ENCODE peak calls at places on chromosomes 11 and 22, in nine cellular contexts. L is Peyer's patch; R is CD8-positive, alpha-beta T cell; G is WERI-Rb-1; W is AG04450; A is psoas muscle; J is colonic mucosa; P is fibroblast of lung; B is right lobe of liver. F is an unnamed sample.

GRCh38 chr11:3195251-3196160 is 23.1 kb downstream of the MRGPRG start:
- DNase-seq in R (no peak), G (peak), L (no peak), J (no peak), W (no peak), A (peak), B (no peak), P (peak), F (no peak)

GRCh38 chr11:65660038-65660437 is 2.7 kb downstream of the RELA start:
- DNase-seq in B (no peak), R (no peak), L (no peak), W (no peak), P (no peak), G (no peak), J (no peak), A (no peak), F (no peak)

GRCh38 chr22:32177221-32177765 is 18.2 kb upstream of the C22orf42 start:
- DNase-seq in B (no peak), L (no peak), A (no peak), G (no peak), J (no peak), R (no peak), P (no peak), W (no peak), F (no peak)

GRCh38 chr11:76797341-76798201 is 14.4 kb downstream of the TSKU start:
- DNase-seq in G (no peak), L (no peak), B (peak), W (no peak), P (no peak), R (no peak), J (peak), A (no peak), F (no peak)

GRCh38 chr22:34278121-34278520 is 357.8 kb upstream of the LARGE1 start:
- DNase-seq in P (no peak), R (no peak), G (peak), B (no peak), L (no peak), W (no peak), A (no peak), J (no peak), F (no peak)

GRCh38 chr22:25841775-25842174 is 99.8 kb downstream of the MYO18B start:
- DNase-seq in W (no peak), J (no peak), B (no peak), A (no peak), R (no peak), G (no peak), P (no peak), L (no peak), F (no peak)

GRCh38 chr11:121024989-121025388 is 1.1 kb downstream of the TBCEL start:
- DNase-seq in G (no peak), A (no peak), J (no peak), W (no peak), L (no peak), P (peak), R (no peak), B (no peak), F (no peak)

GRCh38 chr11:70419307-70420007 is 21.1 kb downstream of the CTTN start:
- DNase-seq in L (no peak), G (no peak), W (no peak), P (no peak), J (no peak), R (no peak), B (no peak), A (no peak), F (no peak)

GRCh38 chr11:72735495-72736027 is 16.6 kb downstream of the ARAP1 start:
- DNase-seq in P (peak), R (no peak), G (no peak), J (no peak), W (no peak), B (no peak), L (no peak), A (peak), F (no peak)

GRCh38 chr11:36363361-36364272 is 67.5 kb downstream of the PRR5L start:
- DNase-seq in W (no peak), R (no peak), G (no peak), P (peak), J (no peak), A (no peak), B (no peak), L (no peak), F (no peak)

GRCh38 chr11:45285289-45285828 is 782 bp downstream of the SYT13 start:
- DNase-seq in R (no peak), L (no peak), G (no peak), P (no peak), A (no peak), W (no peak), J (no peak), B (no peak), F (no peak)

GRCh38 chr11:93744669-93745004 is 3.2 kb downstream of the C11orf54 start:
- DNase-seq in P (no peak), L (no peak), W (no peak), G (no peak), J (no peak), R (no peak), B (no peak), A (no peak), F (no peak)

GRCh38 chr11:122706689-122707088 is 51.2 kb downstream of the UBASH3B start:
- DNase-seq in L (no peak), R (no peak), J (no peak), W (no peak), G (no peak), B (no peak), A (no peak), P (peak), F (no peak)

GRCh38 chr11:134821422-134821821 is 409.4 kb upstream of the B3GAT1 start:
- DNase-seq in J (no peak), R (no peak), P (no peak), W (no peak), L (no peak), B (no peak), A (no peak), G (no peak), F (no peak)

GRCh38 chr11:65640483-65641207 is 2.7 kb downstream of the SIPA1 start:
- DNase-seq in B (no peak), L (peak), J (peak), W (no peak), A (no peak), R (peak), P (no peak), G (no peak), F (no peak)

GRCh38 chr22:48423481-48423901 is 1404.2 kb downstream of the BRD1 start:
- DNase-seq in L (no peak), P (peak), J (no peak), A (no peak), R (no peak), B (no peak), G (no peak), W (no peak), F (no peak)

GRCh38 chr11:128247235-128247594 is 340.1 kb downstream of the ETS1 start:
- DNase-seq in R (no peak), J (no peak), A (no peak), G (no peak), W (no peak), L (no peak), P (no peak), B (no peak), F (no peak)

GRCh38 chr22:30720263-30720837 is 25.7 kb downstream of the OSBP2 start:
- DNase-seq in W (no peak), J (no peak), G (no peak), L (no peak), B (no peak), P (no peak), A (no peak), R (no peak), F (peak)

GRCh38 chr11:31240340-31240904 is 129.1 kb downstream of the DCDC1 start:
- DNase-seq in L (no peak), R (peak), B (no peak), J (no peak), G (peak), W (peak), A (no peak), P (peak), F (peak)

GRCh38 chr22:35540600-35541253 is at the start of gene RASD2:
- DNase-seq in R (no peak), W (no peak), P (no peak), G (peak), B (no peak), J (peak), A (peak), L (no peak), F (peak)

GRCh38 chr11:63493127-63493526 is 2.2 kb upstream of the PLAAT5 start:
- DNase-seq in W (no peak), J (no peak), A (no peak), P (no peak), B (no peak), R (no peak), L (no peak), G (no peak), F (no peak)

GRCh38 chr22:48968201-48968959 is 859.3 kb downstream of the BRD1 start:
- DNase-seq in A (no peak), R (no peak), G (peak), L (peak), B (peak), P (no peak), J (peak), W (no peak), F (no peak)

GRCh38 chr11:834371-835316 is 1.9 kb downstream of the CD151 start:
- DNase-seq in G (no peak), L (no peak), A (peak), P (peak), J (peak), R (no peak), B (peak), W (no peak), F (peak)
- H3K4me3 ChIP-seq in G (no peak), L (peak), A (peak), P (peak), J (peak), R (no peak), B (peak), W (peak), F (no peak)

GRCh38 chr11:1484061-1484671 is 2.4 kb downstream of the MOB2 start:
- DNase-seq in W (no peak), A (peak), R (no peak), P (no peak), L (no peak), B (no peak), G (no peak), J (no peak), F (no peak)
- H3K27ac ChIP-seq in W (no peak), A (peak), R (no peak), P (no peak), L (no peak), B (no peak), G (no peak), J (no peak), F (no peak)

DNA sequence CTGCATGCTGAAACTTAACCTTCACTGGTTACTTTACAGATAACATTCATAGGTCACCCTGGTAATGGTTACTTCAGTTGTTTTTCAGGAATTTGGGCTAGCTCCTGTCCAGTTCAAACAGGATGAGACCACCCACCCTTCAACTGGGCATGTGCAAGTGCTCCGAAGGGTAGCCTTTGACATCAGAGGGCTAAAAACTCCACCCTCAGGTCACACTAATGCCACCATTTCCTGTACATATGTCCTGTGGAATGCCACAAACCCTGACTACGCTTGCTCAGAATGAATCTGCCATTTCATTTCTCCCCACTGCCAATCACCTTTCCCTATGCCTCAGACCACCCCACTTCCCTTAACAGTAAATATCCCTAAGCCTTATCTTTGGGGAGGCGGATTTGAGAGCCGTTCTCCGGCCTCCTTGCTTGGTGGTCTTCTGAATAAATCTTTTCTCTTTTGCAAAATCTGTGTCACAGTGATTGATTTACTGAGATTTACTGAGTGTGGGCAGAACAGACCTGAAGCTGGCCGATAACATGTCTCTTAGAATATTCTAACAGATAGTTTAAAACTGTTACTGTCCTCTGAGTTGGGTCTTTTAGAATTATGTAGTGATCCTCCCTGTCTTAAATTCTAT is 25.4 kb upstream of the FXYD2 start:
- DNase-seq in G (no peak), A (no peak), L (no peak), W (no peak), R (peak), J (no peak), P (no peak), B (peak), F (no peak)
- H3K4me3 ChIP-seq in G (no peak), A (no peak), L (no peak), W (no peak), R (no peak), J (no peak), P (no peak), B (no peak), F (no peak)

GRCh38 chr22:40507491-40507890 is 129.0 kb downstream of the MRTFA start:
- DNase-seq in L (no peak), P (no peak), J (no peak), W (no peak), G (no peak), B (no peak), R (no peak), A (no peak), F (no peak)

GRCh38 chr22:40506762-40507161 is 129.8 kb downstream of the MRTFA start:
- DNase-seq in A (no peak), P (no peak), W (no peak), G (no peak), L (no peak), B (no peak), R (no peak), J (no peak), F (no peak)

GRCh38 chr22:40510965-40511364 is 125.6 kb downstream of the MRTFA start:
- DNase-seq in R (no peak), P (no peak), W (no peak), G (no peak), A (no peak), B (no peak), L (no peak), J (no peak), F (no peak)

GRCh38 chr22:40511604-40512003 is 124.9 kb downstream of the MRTFA start:
- DNase-seq in L (no peak), R (no peak), W (no peak), J (no peak), P (no peak), A (peak), G (no peak), B (no peak), F (no peak)

DNA sequence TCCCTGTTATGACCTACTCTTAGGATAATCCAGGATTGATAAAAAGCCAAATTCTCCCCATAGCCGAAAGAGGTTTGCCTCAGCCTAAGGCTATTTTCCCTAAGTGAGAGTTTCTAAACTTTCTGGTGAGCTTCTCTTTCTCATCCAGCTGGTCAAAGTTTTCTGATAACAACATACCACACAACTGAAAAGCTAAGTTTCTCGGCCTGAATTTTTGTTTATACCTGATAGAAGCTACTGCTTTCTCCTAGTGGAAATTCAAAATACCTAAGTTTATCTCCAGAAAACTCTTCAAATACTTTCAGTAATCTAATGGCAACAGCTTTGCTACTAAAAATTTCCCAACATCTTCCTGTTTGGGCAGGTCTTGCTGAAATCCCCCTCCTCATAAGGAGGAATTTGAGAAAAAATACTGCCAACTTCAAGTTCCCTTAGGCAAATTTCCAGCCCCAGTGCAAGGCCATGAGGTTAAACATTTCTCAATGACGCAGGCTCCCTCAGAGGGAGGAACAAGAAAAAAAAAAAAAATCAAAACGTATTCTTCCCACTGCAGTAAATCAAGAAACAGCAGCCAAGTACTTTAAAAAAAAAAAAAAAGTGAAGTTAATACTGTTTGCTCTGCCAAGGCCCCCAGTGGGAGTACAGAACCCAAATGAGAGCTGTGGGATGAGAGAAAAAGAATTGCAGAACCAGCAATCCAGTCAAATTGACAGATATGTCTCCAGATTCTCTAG is 127.0 kb downstream of the MRTFA start:
- DNase-seq in L (no peak), A (peak), G (no peak), P (peak), W (peak), B (peak), J (peak), R (no peak), F (peak)
- H3K27ac ChIP-seq in L (peak), A (peak), G (no peak), P (peak), W (peak), B (peak), J (peak), R (no peak), F (peak)

GRCh38 chr11:74571062-74571399 is 21.4 kb upstream of the POLD3 start:
- DNase-seq in L (no peak), G (no peak), W (no peak), A (no peak), J (no peak), R (no peak), B (no peak), P (no peak), F (no peak)

GRCh38 chr11:74566386-74566960 is 25.9 kb upstream of the POLD3 start:
- DNase-seq in B (peak), G (no peak), W (no peak), J (no peak), L (no peak), P (no peak), A (no peak), R (no peak), F (no peak)

GRCh38 chr11:74568028-74568427 is 24.4 kb upstream of the POLD3 start:
- DNase-seq in P (no peak), A (no peak), R (no peak), G (no peak), L (no peak), B (peak), W (no peak), J (no peak), F (no peak)

GRCh38 chr11:74572349-74572748 is 20.0 kb upstream of the POLD3 start:
- DNase-seq in P (no peak), R (no peak), L (no peak), W (no peak), B (no peak), J (no peak), G (no peak), A (no peak), F (no peak)

DNA sequence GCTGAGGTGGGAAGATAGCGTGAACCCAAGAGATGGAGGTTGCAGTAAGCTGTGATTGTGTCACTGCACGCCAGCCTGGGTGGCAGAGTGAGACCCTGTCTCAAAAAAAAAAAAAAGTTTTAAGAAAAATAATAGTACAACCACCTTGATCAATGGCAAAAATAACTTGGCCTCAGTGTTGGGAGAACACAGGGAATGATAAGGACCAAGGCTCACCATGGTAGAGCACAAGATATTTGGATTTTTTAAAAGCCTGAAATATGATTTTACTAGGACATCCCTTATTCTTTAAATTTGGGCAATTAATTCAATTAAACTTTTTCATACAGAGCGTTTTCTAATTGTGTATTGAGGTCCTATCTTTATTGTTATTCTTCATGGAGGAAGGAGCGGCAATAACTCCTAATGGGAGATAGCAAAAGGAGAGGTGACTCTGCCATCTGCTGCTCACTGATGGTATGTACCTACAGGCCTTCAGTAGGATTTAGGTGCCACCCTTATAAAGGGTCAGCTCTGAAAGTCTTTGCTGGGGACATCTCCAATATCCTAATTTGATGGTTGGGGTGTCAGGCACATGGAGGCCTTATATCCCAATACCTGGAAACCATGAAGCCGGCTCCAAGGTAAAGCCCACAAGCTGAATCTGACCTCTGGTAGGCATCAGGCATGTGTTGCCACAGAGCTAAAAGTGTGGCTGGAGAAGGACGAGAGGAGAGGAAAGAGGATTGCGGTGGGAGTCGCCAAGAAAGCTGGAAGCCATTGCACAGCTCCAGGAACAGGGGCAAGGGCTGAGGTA is 21.9 kb upstream of the POLD3 start:
- DNase-seq in G (peak), A (no peak), J (peak), L (no peak), W (no peak), R (peak), P (peak), B (peak), F (peak)
- H3K4me3 ChIP-seq in G (no peak), A (no peak), J (no peak), L (no peak), W (no peak), R (no peak), P (no peak), B (no peak), F (no peak)